ENCODE peak calls at places on chromosomes 16 and 17, in nine cellular contexts. P, T, Q, H, Z, M, D, G and C are unnamed samples.

GRCh38 chr16:81366316-81366932 is 51.7 kb downstream of the GAN start:
- DNase-seq in P (peak), T (no peak), Q (peak), H (no peak), Z (peak), M (no peak), D (peak), G (no peak), C (peak)

GRCh38 chr17:65278820-65279184 is 141.6 kb downstream of the RGS9 start:
- DNase-seq in P (no peak), T (no peak), Q (no peak), H (no peak), Z (no peak), M (no peak), D (no peak), G (peak), C (no peak)

GRCh38 chr17:59827721-59828477 is 64.8 kb downstream of the TUBD1 start:
- DNase-seq in P (no peak), T (no peak), Q (no peak), H (no peak), Z (no peak), M (no peak), D (no peak), G (no peak), C (no peak)

GRCh38 chr17:77451894-77452852 is 311.4 kb downstream of the SEC14L1 start:
- DNase-seq in P (peak), T (no peak), Q (peak), H (peak), Z (peak), M (no peak), D (peak), G (peak), C (no peak)

GRCh38 chr17:57966875-57967274 is 11.7 kb upstream of the CUEDC1 start:
- DNase-seq in P (no peak), T (no peak), Q (no peak), H (no peak), Z (no peak), M (no peak), D (no peak), G (no peak), C (no peak)

GRCh38 chr17:3529817-3530741 is 27.5 kb downstream of the TRPV3 start:
- DNase-seq in P (no peak), T (no peak), Q (peak), H (no peak), Z (peak), M (peak), D (no peak), G (peak), C (peak)

GRCh38 chr16:27149986-27150385 is 53.3 kb upstream of the KDM8 start:
- DNase-seq in P (no peak), T (no peak), Q (no peak), H (no peak), Z (no peak), M (no peak), D (no peak), G (no peak), C (no peak)

GRCh38 chr16:85542548-85542927 is 70.6 kb upstream of the GSE1 start:
- DNase-seq in P (no peak), T (no peak), Q (no peak), H (no peak), Z (no peak), M (no peak), D (no peak), G (no peak), C (no peak)

GRCh38 chr17:51516924-51517323 is 256.6 kb downstream of the UTP18 start:
- DNase-seq in P (no peak), T (no peak), Q (no peak), H (no peak), Z (no peak), M (no peak), D (no peak), G (no peak), C (no peak)

GRCh38 chr17:14152726-14153125 is 83.4 kb downstream of the COX10 start:
- DNase-seq in P (no peak), T (no peak), Q (no peak), H (no peak), Z (no peak), M (no peak), D (no peak), G (no peak), C (no peak)

GRCh38 chr16:19130385-19130784 is 16.6 kb downstream of the ITPRIPL2 start:
- DNase-seq in P (no peak), T (no peak), Q (no peak), H (no peak), Z (no peak), M (no peak), D (no peak), G (no peak), C (no peak)

GRCh38 chr17:16140854-16141253 is 74.5 kb downstream of the NCOR1 start:
- DNase-seq in P (no peak), T (no peak), Q (no peak), H (no peak), Z (no peak), M (no peak), D (no peak), G (no peak), C (no peak)
- TF ChIP-seq CTCF in P (no peak), T (no peak), Q (no peak), H (no peak), Z (no peak), M (no peak), D (no peak), G (no peak), C (no peak)

GRCh38 chr17:75393523-75394331 is 11.8 kb downstream of the GRB2 start:
- DNase-seq in P (peak), T (peak), Q (peak), H (peak), Z (peak), M (peak), D (peak), G (peak), C (peak)
- TF ChIP-seq CTCF in P (no peak), T (no peak), Q (peak), H (peak), Z (peak), M (peak), D (no peak), G (no peak), C (no peak)

GRCh38 chr16:29714972-29715371 is 30.8 kb downstream of the C16orf54 start:
- DNase-seq in P (no peak), T (no peak), Q (no peak), H (no peak), Z (no peak), M (no peak), D (no peak), G (no peak), C (no peak)

GRCh38 chr16:29717113-29717512 is 28.7 kb downstream of the C16orf54 start:
- DNase-seq in P (no peak), T (no peak), Q (no peak), H (no peak), Z (no peak), M (no peak), D (no peak), G (no peak), C (no peak)

GRCh38 chr16:29710227-29711219 is 31.5 kb downstream of the QPRT start:
- DNase-seq in P (peak), T (peak), Q (peak), H (no peak), Z (peak), M (peak), D (peak), G (peak), C (no peak)

GRCh38 chr16:29712770-29713169 is 33.0 kb downstream of the C16orf54 start:
- DNase-seq in P (no peak), T (no peak), Q (no peak), H (no peak), Z (no peak), M (no peak), D (no peak), G (no peak), C (no peak)

GRCh38 chr16:29714396-29714795 is 31.4 kb downstream of the C16orf54 start:
- DNase-seq in P (no peak), T (no peak), Q (no peak), H (no peak), Z (no peak), M (no peak), D (no peak), G (no peak), C (no peak)
- TF ChIP-seq CTCF in P (no peak), T (no peak), Q (no peak), H (no peak), Z (no peak), M (no peak), D (no peak), G (no peak), C (no peak)

GRCh38 chr16:53892155-53892554 is 188.2 kb downstream of the FTO start:
- DNase-seq in P (peak), T (no peak), Q (peak), H (peak), Z (peak), M (no peak), D (peak), G (peak), C (no peak)
- TF ChIP-seq CTCF in P (peak), T (peak), Q (peak), H (peak), Z (peak), M (peak), D (peak), G (peak), C (peak)

GRCh38 chr17:410674-411401 is 58.2 kb upstream of the RPH3AL start:
- DNase-seq in P (no peak), T (no peak), Q (peak), H (no peak), Z (no peak), M (peak), D (no peak), G (peak), C (no peak)
- TF ChIP-seq CTCF in P (no peak), T (peak), Q (no peak), H (no peak), Z (peak), M (no peak), D (no peak), G (peak), C (peak)

DNA sequence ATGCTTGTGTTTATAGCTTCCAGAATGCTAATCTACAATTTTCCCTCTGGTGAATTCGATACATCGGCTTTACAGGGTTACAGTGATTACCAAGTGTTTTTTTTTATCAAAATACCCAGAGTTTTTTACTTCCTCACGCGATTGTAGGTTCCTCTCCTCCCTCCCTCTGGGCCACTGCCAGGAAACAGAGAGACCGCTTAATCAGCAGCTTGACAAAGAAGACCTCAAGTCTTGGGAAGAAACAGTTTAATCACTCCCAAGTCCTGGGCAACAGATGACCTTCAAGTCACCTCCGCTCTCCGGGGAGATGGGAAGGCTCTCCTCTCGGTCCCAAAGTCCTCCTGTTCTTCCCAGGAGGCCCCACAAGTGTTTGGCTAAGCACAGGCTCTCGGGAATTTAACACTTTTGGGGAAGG is 23.5 kb downstream of the SMTNL2 start:
- DNase-seq in P (no peak), T (no peak), Q (no peak), H (no peak), Z (peak), M (peak), D (no peak), G (peak), C (no peak)
- TF ChIP-seq CTCF in P (no peak), T (no peak), Q (no peak), H (no peak), Z (no peak), M (no peak), D (no peak), G (no peak), C (no peak)

DNA sequence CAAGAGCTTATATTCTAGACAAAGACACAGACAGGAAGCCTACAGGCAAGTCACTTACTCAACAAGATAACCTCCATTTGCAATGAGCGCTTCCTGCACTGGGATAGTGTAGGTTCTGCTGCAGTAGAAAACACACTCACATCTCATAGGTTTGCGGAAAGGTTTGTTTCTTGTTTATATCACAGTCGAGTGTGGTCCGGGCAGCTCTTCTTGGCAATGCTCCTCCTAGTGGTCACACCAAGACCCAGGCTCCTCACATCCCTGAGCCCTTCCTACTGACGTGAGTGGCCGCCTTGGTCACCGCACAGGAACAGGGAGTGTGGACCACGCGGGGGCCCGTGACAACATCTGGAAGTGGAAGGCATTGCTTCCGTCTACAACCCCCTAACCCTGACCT is 48.0 kb upstream of the RBFOX3 start:
- DNase-seq in P (peak), T (no peak), Q (peak), H (peak), Z (peak), M (no peak), D (no peak), G (peak), C (no peak)
- TF ChIP-seq CTCF in P (peak), T (peak), Q (peak), H (no peak), Z (peak), M (no peak), D (no peak), G (peak), C (peak)

DNA sequence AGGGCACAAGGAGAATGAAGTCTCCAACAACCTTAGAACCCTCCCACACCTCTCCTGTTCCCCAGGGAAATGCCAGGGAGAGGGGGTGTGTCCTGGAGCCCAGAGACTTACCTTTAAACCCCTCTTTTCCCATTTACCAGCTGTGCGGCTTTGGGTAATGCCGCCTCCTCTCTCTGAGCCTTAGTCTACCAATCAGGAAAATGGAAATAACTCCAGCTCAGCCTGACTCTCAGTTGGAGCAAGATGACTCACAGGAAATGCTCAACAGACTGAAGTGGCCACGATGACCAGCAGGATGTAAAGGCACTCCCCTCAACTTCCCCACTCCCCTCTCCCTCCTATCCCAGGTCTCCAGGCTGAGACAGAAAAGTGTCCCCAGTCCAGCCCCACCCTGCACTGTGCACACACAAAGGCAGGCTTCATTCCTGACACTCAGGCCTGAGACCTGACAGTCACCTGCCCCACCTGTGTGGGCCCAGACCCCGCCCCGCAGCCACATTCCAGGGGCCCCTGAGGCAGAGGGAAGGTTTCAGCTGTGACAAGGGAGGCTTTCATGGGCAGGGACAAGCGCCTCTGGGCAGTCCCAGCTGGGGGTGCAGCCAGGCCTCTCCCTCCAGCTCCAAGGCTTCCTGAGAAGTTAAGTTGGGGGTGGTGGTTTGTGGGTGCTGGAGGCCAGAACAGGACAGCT is 3.0 kb upstream of the KRT15 start:
- DNase-seq in P (peak), T (peak), Q (peak), H (peak), Z (peak), M (peak), D (peak), G (peak), C (peak)
- TF ChIP-seq CTCF in P (no peak), T (no peak), Q (no peak), H (no peak), Z (peak), M (no peak), D (no peak), G (no peak), C (no peak)

DNA sequence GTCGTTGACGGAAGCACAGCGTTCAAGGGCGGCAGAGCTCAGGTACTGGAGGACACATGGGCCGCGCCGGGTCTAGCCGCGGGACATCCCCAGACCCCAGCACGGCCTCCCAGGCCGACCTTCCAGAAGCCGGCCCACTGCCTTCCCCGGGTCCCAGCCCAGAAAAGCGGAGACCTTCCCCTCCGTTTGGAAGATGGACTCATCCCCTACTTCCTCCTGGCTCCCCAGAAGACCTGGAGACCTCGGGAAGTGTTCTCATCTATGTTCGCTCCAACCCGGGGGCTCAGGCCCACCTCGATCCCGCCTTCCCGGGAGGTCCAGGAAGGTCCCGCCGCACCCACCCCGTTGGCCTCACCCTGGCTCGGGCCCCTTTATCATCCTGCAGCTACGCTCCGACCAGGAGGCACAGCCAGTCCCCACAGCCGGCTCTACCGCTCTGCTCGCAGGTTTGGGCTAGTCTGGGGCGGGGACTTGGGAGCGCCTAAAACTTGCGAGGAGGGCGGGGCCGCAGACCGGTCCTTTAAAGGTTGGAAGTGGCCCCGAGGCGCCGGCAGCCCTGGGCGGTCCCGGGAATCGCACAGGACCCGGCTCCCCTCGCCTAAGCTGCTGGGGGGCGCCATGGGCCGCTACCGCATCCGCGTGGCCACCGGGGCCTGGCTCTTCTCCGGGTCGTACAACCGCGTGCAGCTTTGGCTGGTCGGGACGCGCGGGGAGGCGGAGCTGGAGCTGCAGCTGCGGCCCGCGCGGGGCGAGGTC is at the start of gene ALOX12:
- DNase-seq in P (peak), T (no peak), Q (no peak), H (peak), Z (no peak), M (peak), D (peak), G (peak), C (no peak)
- TF ChIP-seq CTCF in P (no peak), T (no peak), Q (no peak), H (no peak), Z (no peak), M (no peak), D (no peak), G (no peak), C (no peak)

GRCh38 chr16:12898556-12898955 is 2.8 kb upstream of the SHISA9 start:
- DNase-seq in P (no peak), T (no peak), Q (no peak), H (no peak), Z (no peak), M (no peak), D (no peak), G (peak), C (no peak)
- TF ChIP-seq CTCF in P (no peak), T (no peak), Q (no peak), H (no peak), Z (peak), M (no peak), D (no peak), G (peak), C (no peak)